ENCODE peak calls at places on chromosomes 7 and 10, in ten cellular contexts. Q is stomach; T is cardiac muscle cell; X is substantia nigra; W is stimulated activated CD4-positive, alpha-beta T cell treated with anti-CD3 and anti-CD28 coated beads, Interleukin-15, amount 100 ng/mL, for 24 hours; F is aorta; N is H54; V is NCI-H1436; Z is stimulated activated CD8-positive, alpha-beta memory T cell treated with anti-CD3 and anti-CD28 coated beads, Interleukin-12 subunit alpha, Interleukin-12 subunit beta, amount 100 ng/mL, for 4 hours; O is AG08396. S is an unnamed sample.

GRCh38 chr10:93198401-93199175 is 124.9 kb downstream of the CYP26A1 start:
- DNase-seq in Q (no peak), T (peak; percentile 76), X (no peak), W (no peak), F (peak; percentile 52), N (no peak), V (no peak), Z (no peak), O (peak; percentile 45), S (no peak)

GRCh38 chr7:114787556-114787955 is 134.3 kb upstream of the MDFIC start:
- DNase-seq in Q (no peak), T (peak; percentile 67), X (no peak), W (no peak), F (no peak), N (no peak), V (no peak), Z (no peak), O (no peak), S (no peak)

GRCh38 chr10:28370107-28370835 is 67.4 kb upstream of the MPP7 start:
- DNase-seq in Q (no peak), T (no peak), X (no peak), W (no peak), F (no peak), N (no peak), V (no peak), Z (no peak), O (no peak), S (no peak)

GRCh38 chr7:42745357-42746022 is 166.4 kb downstream of the C7orf25 start:
- DNase-seq in Q (peak; percentile 28), T (peak; percentile 48), X (no peak), W (peak; percentile 66), F (peak; percentile 54), N (peak; percentile 17), V (no peak), Z (no peak), O (peak; percentile 22), S (no peak)

GRCh38 chr10:77164616-77165311 is 472.8 kb downstream of the KCNMA1 start:
- DNase-seq in Q (no peak), T (no peak), X (no peak), W (no peak), F (no peak), N (no peak), V (no peak), Z (no peak), O (no peak), S (no peak)

GRCh38 chr7:121023683-121024507 is 35.4 kb downstream of the CPED1 start:
- DNase-seq in Q (no peak), T (no peak), X (no peak), W (no peak), F (no peak), N (no peak), V (no peak), Z (no peak), O (no peak), S (no peak)

GRCh38 chr10:133454204-133454893 is 604 bp downstream of the SCART1 start:
- DNase-seq in Q (no peak), T (no peak), X (no peak), W (no peak), F (peak; percentile 30), N (no peak), V (no peak), Z (no peak), O (no peak), S (no peak)

GRCh38 chr7:70071786-70072185 is 473.5 kb downstream of the AUTS2 start:
- DNase-seq in Q (no peak), T (no peak), X (no peak), W (no peak), F (no peak), N (no peak), V (no peak), Z (no peak), O (no peak), S (no peak)

GRCh38 chr7:100888529-100888987 is 957 bp downstream of the UFSP1 start:
- DNase-seq in Q (no peak), T (no peak), X (no peak), W (no peak), F (no peak), N (no peak), V (no peak), Z (no peak), O (no peak), S (no peak)

GRCh38 chr7:156999611-157000046 is 10.8 kb downstream of the MNX1 start:
- DNase-seq in Q (peak; percentile 40), T (no peak), X (no peak), W (no peak), F (no peak), N (no peak), V (no peak), Z (no peak), O (no peak), S (peak; percentile 56)

GRCh38 chr7:24729365-24730017 is 27.8 kb downstream of the GSDME start:
- DNase-seq in Q (no peak), T (no peak), X (no peak), W (no peak), F (no peak), N (no peak), V (no peak), Z (no peak), O (no peak), S (no peak)

GRCh38 chr10:12902135-12902572 is 99.4 kb downstream of the CCDC3 start:
- DNase-seq in Q (peak; percentile 57), T (peak; percentile 79), X (no peak), W (peak; percentile 66), F (no peak), N (peak; percentile 57), V (peak; percentile 58), Z (no peak), O (peak; percentile 64), S (peak; percentile 68)

GRCh38 chr7:123863461-123863860 is 18.5 kb downstream of the HYAL4 start:
- DNase-seq in Q (no peak), T (no peak), X (no peak), W (no peak), F (no peak), N (no peak), V (no peak), Z (no peak), O (no peak), S (no peak)

GRCh38 chr7:148148456-148148855 is 442.1 kb upstream of the C7orf33 start:
- DNase-seq in Q (no peak), T (no peak), X (no peak), W (no peak), F (no peak), N (no peak), V (no peak), Z (no peak), O (no peak), S (no peak)

GRCh38 chr7:2417981-2418481 is 14.6 kb downstream of the CHST12 start:
- DNase-seq in Q (no peak), T (no peak), X (no peak), W (peak; percentile 63), F (no peak), N (no peak), V (no peak), Z (peak; percentile 51), O (peak; percentile 49), S (no peak)

GRCh38 chr7:139871276-139871675 is 42.2 kb downstream of the TBXAS1 start:
- DNase-seq in Q (no peak), T (peak; percentile 71), X (no peak), W (no peak), F (no peak), N (no peak), V (no peak), Z (no peak), O (peak; percentile 39), S (no peak)

GRCh38 chr10:66717221-66717981 is 208.4 kb upstream of the LRRTM3 start:
- DNase-seq in Q (no peak), T (no peak), X (no peak), W (no peak), F (no peak), N (no peak), V (peak; percentile 69), Z (no peak), O (no peak), S (no peak)

GRCh38 chr7:50739744-50740455 is 42.8 kb downstream of the GRB10 start:
- DNase-seq in Q (no peak), T (peak; percentile 25), X (no peak), W (peak; percentile 53), F (no peak), N (no peak), V (no peak), Z (peak; percentile 25), O (no peak), S (peak; percentile 13)

GRCh38 chr7:44711528-44711927 is 37.1 kb upstream of the ZMIZ2 start:
- DNase-seq in Q (no peak), T (no peak), X (no peak), W (no peak), F (no peak), N (no peak), V (no peak), Z (no peak), O (no peak), S (no peak)

GRCh38 chr7:68689087-68689433 is 909.2 kb upstream of the AUTS2 start:
- DNase-seq in Q (no peak), T (no peak), X (no peak), W (no peak), F (no peak), N (no peak), V (no peak), Z (no peak), O (no peak), S (no peak)

GRCh38 chr7:135578569-135578968 is 20.9 kb downstream of the NUP205 start:
- DNase-seq in Q (no peak), T (no peak), X (no peak), W (no peak), F (no peak), N (no peak), V (no peak), Z (no peak), O (no peak), S (no peak)

GRCh38 chr7:15407910-15408309 is 153.9 kb downstream of the AGMO start:
- DNase-seq in Q (no peak), T (peak; percentile 36), X (no peak), W (no peak), F (no peak), N (no peak), V (no peak), Z (no peak), O (no peak), S (no peak)

GRCh38 chr10:103799341-103799740 is 56.0 kb downstream of the SH3PXD2A start:
- DNase-seq in Q (no peak), T (no peak), X (no peak), W (no peak), F (no peak), N (no peak), V (no peak), Z (no peak), O (no peak), S (no peak)

GRCh38 chr7:16078076-16078952 is 343.0 kb downstream of the CRPPA start:
- DNase-seq in Q (no peak), T (peak; percentile 80), X (no peak), W (peak; percentile 10), F (no peak), N (no peak), V (peak; percentile 27), Z (no peak), O (no peak), S (no peak)

GRCh38 chr10:131786756-131787605 is 113.8 kb upstream of the PPP2R2D start:
- DNase-seq in Q (peak; percentile 54), T (peak; percentile 33), X (no peak), W (peak; percentile 57), F (no peak), N (no peak), V (peak; percentile 47), Z (no peak), O (peak; percentile 27), S (peak; percentile 51)

GRCh38 chr7:34096777-34097176 is 191.4 kb downstream of the BMPER start:
- DNase-seq in Q (no peak), T (peak; percentile 8), X (no peak), W (no peak), F (no peak), N (no peak), V (no peak), Z (no peak), O (no peak), S (no peak)

GRCh38 chr7:129574487-129574886 is 37.0 kb upstream of the NRF1 start:
- DNase-seq in Q (no peak), T (peak; percentile 76), X (no peak), W (no peak), F (no peak), N (peak; percentile 43), V (no peak), Z (no peak), O (peak; percentile 66), S (no peak)

GRCh38 chr10:128325788-128326187 is 199.6 kb upstream of the MKI67 start:
- DNase-seq in Q (no peak), T (no peak), X (no peak), W (no peak), F (no peak), N (no peak), V (no peak), Z (no peak), O (no peak), S (no peak)

S was measured in ecto neural progenitor cell.